ENCODE peak calls at places on chromosomes 11 and 22, in eight cellular contexts. I, B, V, D, Q, U, G and J are unnamed samples.
A peak's percentile ranks its signal among the peaks of the same experiment; 100 is the strongest.

GRCh38 chr11:48108231-48109045 is 108.2 kb upstream of the OR4B1 start:
- DNase-seq in I (no peak), B (no peak), V (no peak), D (no peak), Q (no peak), U (no peak), G (no peak), J (no peak)

GRCh38 chr11:18088974-18089373 is 16.9 kb downstream of the SAAL1 start:
- DNase-seq in I (no peak), B (no peak), V (no peak), D (no peak), Q (no peak), U (no peak), G (no peak), J (no peak)

GRCh38 chr11:36110698-36111410 is 167.0 kb downstream of the LDLRAD3 start:
- DNase-seq in I (no peak), B (no peak), V (no peak), D (no peak), Q (no peak), U (no peak), G (no peak), J (no peak)

GRCh38 chr11:13338437-13339069 is 61.0 kb downstream of the BMAL1 start:
- DNase-seq in I (no peak), B (peak; percentile 79), V (no peak), D (no peak), Q (peak; percentile 21), U (no peak), G (no peak), J (peak; percentile 38)

GRCh38 chr11:60775420-60775961 is 9.6 kb upstream of the MS4A10 start:
- DNase-seq in I (peak; percentile 86), B (peak; percentile 84), V (peak; percentile 61), D (peak; percentile 87), Q (peak; percentile 93), U (peak; percentile 71), G (peak; percentile 90), J (peak; percentile 56)

GRCh38 chr11:2740275-2740940 is 40.6 kb upstream of the KCNQ1OT1 start:
- DNase-seq in I (no peak), B (no peak), V (no peak), D (no peak), Q (no peak), U (peak; percentile 25), G (no peak), J (no peak)

GRCh38 chr11:83350187-83350586 is 64.0 kb upstream of the CCDC90B start:
- DNase-seq in I (no peak), B (no peak), V (no peak), D (no peak), Q (no peak), U (no peak), G (no peak), J (no peak)

GRCh38 chr11:103398829-103399228 is 289.6 kb downstream of the DYNC2H1 start:
- DNase-seq in I (no peak), B (no peak), V (no peak), D (no peak), Q (no peak), U (no peak), G (no peak), J (no peak)

GRCh38 chr11:29306527-29306926 is 710.3 kb downstream of the KCNA4 start:
- DNase-seq in I (no peak), B (peak; percentile 85), V (no peak), D (no peak), Q (no peak), U (no peak), G (no peak), J (peak; percentile 64)

GRCh38 chr11:47186937-47187681 is 875 bp upstream of the PACSIN3 start:
- DNase-seq in I (peak; percentile 55), B (peak; percentile 58), V (no peak), D (no peak), Q (peak; percentile 65), U (peak; percentile 45), G (peak; percentile 85), J (no peak)

GRCh38 chr11:66076561-66076960 is 6.5 kb downstream of the PACS1 start:
- DNase-seq in I (no peak), B (no peak), V (no peak), D (no peak), Q (no peak), U (no peak), G (no peak), J (no peak)

GRCh38 chr11:104650234-104650633 is 248.0 kb downstream of the CASP12 start:
- DNase-seq in I (no peak), B (no peak), V (no peak), D (peak; percentile 12), Q (no peak), U (no peak), G (peak; percentile 9), J (no peak)

GRCh38 chr11:92739020-92739419 is 230.4 kb upstream of the MTNR1B start:
- DNase-seq in I (no peak), B (peak; percentile 32), V (no peak), D (no peak), Q (no peak), U (no peak), G (no peak), J (peak; percentile 32)

GRCh38 chr11:78110351-78110750 is 29.1 kb downstream of the ALG8 start:
- DNase-seq in I (no peak), B (peak; percentile 9), V (no peak), D (no peak), Q (no peak), U (no peak), G (no peak), J (no peak)

GRCh38 chr11:116517584-116517983 is 255.2 kb downstream of the BUD13 start:
- DNase-seq in I (no peak), B (no peak), V (no peak), D (no peak), Q (no peak), U (no peak), G (no peak), J (no peak)

GRCh38 chr11:114624455-114625207 is 29.0 kb upstream of the NXPE4 start:
- DNase-seq in I (no peak), B (no peak), V (no peak), D (no peak), Q (no peak), U (no peak), G (no peak), J (no peak)

GRCh38 chr11:132312616-132313210 is 942.3 kb downstream of the NTM start:
- DNase-seq in I (no peak), B (peak; percentile 59), V (no peak), D (no peak), Q (no peak), U (no peak), G (no peak), J (peak; percentile 2)

GRCh38 chr11:86473991-86474833 is 99.5 kb downstream of the CCDC81 start:
- DNase-seq in I (peak; percentile 38), B (peak; percentile 80), V (no peak), D (no peak), Q (no peak), U (no peak), G (no peak), J (no peak)

GRCh38 chr11:115083129-115083823 is 404.9 kb downstream of the NXPE2 start:
- DNase-seq in I (no peak), B (no peak), V (no peak), D (no peak), Q (no peak), U (no peak), G (no peak), J (no peak)

GRCh38 chr22:31753005-31753633 is 700 bp upstream of the DEPDC5 start:
- DNase-seq in I (peak; percentile 37), B (peak; percentile 45), V (peak; percentile 37), D (no peak), Q (no peak), U (peak; percentile 55), G (peak; percentile 87), J (no peak)

GRCh38 chr22:42282252-42282942 is 11.9 kb upstream of the TCF20 start:
- DNase-seq in I (no peak), B (no peak), V (peak; percentile 72), D (no peak), Q (no peak), U (peak; percentile 71), G (no peak), J (no peak)

GRCh38 chr22:23912293-23912903 is 18.2 kb downstream of the MIF start:
- DNase-seq in I (no peak), B (no peak), V (no peak), D (no peak), Q (no peak), U (no peak), G (no peak), J (no peak)

DNA sequence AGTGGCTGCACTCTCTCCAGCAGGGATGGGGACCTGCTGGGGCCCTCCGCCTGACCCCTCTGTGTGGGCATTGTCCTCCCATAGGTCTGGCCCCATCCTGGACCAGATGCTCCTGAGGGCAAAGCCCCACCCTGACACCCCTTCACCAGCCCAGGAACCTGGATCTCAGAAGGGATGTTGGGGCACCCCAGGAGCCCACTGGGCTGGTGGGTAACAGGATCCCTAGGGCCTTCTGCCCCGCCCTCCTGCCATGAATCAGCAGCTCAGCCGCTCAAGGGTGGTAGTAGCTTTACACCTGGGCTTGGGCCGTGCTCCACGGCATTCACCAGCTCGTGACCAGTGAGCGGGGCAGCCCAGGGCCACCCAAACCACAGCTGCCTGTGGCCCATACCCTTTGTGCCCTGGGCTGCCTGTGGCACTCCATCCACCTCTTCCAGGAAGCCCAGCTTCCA is 1.0 kb upstream of the MAPK12 start:
- DNase-seq in I (no peak), B (peak; percentile 52), V (no peak), D (no peak), Q (no peak), U (no peak), G (no peak), J (no peak)
- H3K4me3 ChIP-seq in I (no peak overlapping the region), B (no peak overlapping the region), V (no peak overlapping the region), D (no peak overlapping the region), Q (no peak overlapping the region), U (no peak overlapping the region), G (no peak overlapping the region), J (no peak overlapping the region)

GRCh38 chr22:39242809-39243442 is 1.9 kb downstream of the PDGFB start:
- DNase-seq in I (no peak), B (no peak), V (no peak), D (peak; percentile 50), Q (peak; percentile 42), U (no peak), G (no peak), J (no peak)
- H3K4me3 ChIP-seq in I (peak overlapping the region; percentile 48), B (peak overlapping the region; percentile 51), V (peak overlapping the region; percentile 51), D (peak overlapping the region; percentile 66), Q (peak overlapping the region; percentile 84), U (no peak overlapping the region), G (peak overlapping the region; percentile 20), J (no peak overlapping the region)

DNA sequence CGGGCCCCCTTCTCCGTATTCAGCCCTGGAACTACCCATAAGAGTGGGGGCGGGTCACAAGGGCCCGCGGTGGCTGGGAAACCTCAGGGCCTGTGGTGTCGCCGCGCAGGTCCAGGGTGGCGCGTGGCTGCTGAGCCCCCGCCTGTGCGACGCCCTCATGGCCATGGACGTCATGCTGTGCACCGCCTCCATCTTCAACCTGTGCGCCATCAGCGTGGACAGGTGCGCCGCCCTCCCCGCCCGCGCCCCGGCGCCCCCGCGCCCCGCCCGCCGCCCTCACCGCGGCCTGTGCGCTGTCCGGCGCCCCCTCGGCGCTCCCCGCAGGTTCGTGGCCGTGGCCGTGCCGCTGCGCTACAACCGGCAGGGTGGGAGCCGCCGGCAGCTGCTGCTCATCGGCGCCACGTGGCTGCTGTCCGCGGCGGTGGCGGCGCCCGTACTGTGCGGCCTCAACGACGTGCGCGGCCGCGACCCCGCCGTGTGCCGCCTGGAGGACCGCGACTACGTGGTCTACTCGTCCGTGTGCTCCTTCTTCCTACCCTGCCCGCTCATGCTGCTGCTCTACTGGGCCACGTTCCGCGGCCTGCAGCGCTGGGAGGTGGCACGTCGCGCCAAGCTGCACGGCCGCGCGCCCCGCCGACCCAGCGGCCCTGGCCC is 2.4 kb downstream of the DRD4 start:
- DNase-seq in I (no peak), B (peak; percentile 53), V (no peak), D (no peak), Q (no peak), U (no peak), G (no peak), J (no peak)
- H3K4me3 ChIP-seq in I (no peak overlapping the region), B (no peak overlapping the region), V (no peak overlapping the region), D (no peak overlapping the region), Q (no peak overlapping the region), U (no peak overlapping the region), G (no peak overlapping the region), J (no peak overlapping the region)

GRCh38 chr11:44568706-44569473 is 3.4 kb downstream of the CD82 start:
- DNase-seq in I (peak; percentile 83), B (peak; percentile 96), V (peak; percentile 80), D (peak; percentile 43), Q (peak; percentile 83), U (peak; percentile 67), G (no peak), J (peak; percentile 67)
- H3K4me3 ChIP-seq in I (peak overlapping the region; percentile 3), B (no peak overlapping the region), V (no peak overlapping the region), D (peak overlapping the region; percentile 80), Q (peak overlapping the region; percentile 11), U (no peak overlapping the region), G (no peak overlapping the region), J (no peak overlapping the region)